ENCODE peak calls at places on chromosomes 3 and 15, in seven cellular contexts. One of them, this sample, is unnamed.
A peak's percentile ranks its signal among the peaks of the same experiment; 100 is the strongest.

GRCh38 chr15:44775923-44776322 is 39.6 kb downstream of the TRIM69 start:
- DNase-seq in left lung: no peak
- DNase-seq in hepatocyte: peak; percentile 58
- DNase-seq in HCT116: no peak
- DNase-seq in fibroblast of lung: no peak
- DNase-seq in fibroblast of mammary gland: peak; percentile 14
- DNase-seq in AG09309: no peak
- DNase-seq in this sample: peak; percentile 17

GRCh38 chr15:56869573-56869972 is 48.9 kb upstream of the TCF12 start:
- DNase-seq in fibroblast of mammary gland: peak; percentile 36
- DNase-seq in hepatocyte: peak; percentile 15
- DNase-seq in HCT116: peak; percentile 33
- DNase-seq in left lung: no peak
- DNase-seq in AG09309: no peak
- DNase-seq in fibroblast of lung: peak; percentile 34
- DNase-seq in this sample: peak; percentile 49

GRCh38 chr3:153052096-153052460 is 109.9 kb upstream of the RAP2B start:
- DNase-seq in left lung: peak; percentile 68
- DNase-seq in AG09309: peak; percentile 78
- DNase-seq in fibroblast of mammary gland: peak; percentile 92
- DNase-seq in HCT116: peak; percentile 95
- DNase-seq in hepatocyte: peak; percentile 74
- DNase-seq in fibroblast of lung: peak; percentile 90
- DNase-seq in this sample: peak; percentile 90

GRCh38 chr3:41933154-41933676 is 28.7 kb downstream of the ULK4 start:
- DNase-seq in left lung: no peak
- DNase-seq in hepatocyte: no peak
- DNase-seq in AG09309: peak; percentile 86
- DNase-seq in fibroblast of lung: peak; percentile 96
- DNase-seq in fibroblast of mammary gland: peak; percentile 73
- DNase-seq in HCT116: no peak
- DNase-seq in this sample: peak; percentile 85

GRCh38 chr3:63961891-63962290 is 49.7 kb upstream of the SCAANT1 start:
- DNase-seq in fibroblast of mammary gland: peak; percentile 59
- DNase-seq in fibroblast of lung: peak; percentile 68
- DNase-seq in hepatocyte: peak; percentile 60
- DNase-seq in AG09309: no peak
- DNase-seq in left lung: no peak
- DNase-seq in HCT116: peak; percentile 39
- DNase-seq in this sample: peak; percentile 58

GRCh38 chr15:62165029-62165792 is at the start of gene C2CD4B:
- DNase-seq in left lung: peak; percentile 45
- DNase-seq in fibroblast of mammary gland: no peak
- DNase-seq in fibroblast of lung: no peak
- DNase-seq in HCT116: no peak
- DNase-seq in AG09309: no peak
- DNase-seq in hepatocyte: peak; percentile 59
- DNase-seq in this sample: peak; percentile 80

GRCh38 chr3:162391301-162391700 is 894.7 kb downstream of the OTOL1 start:
- DNase-seq in hepatocyte: no peak
- DNase-seq in fibroblast of lung: peak; percentile 25
- DNase-seq in HCT116: no peak
- DNase-seq in fibroblast of mammary gland: peak; percentile 70
- DNase-seq in left lung: no peak
- DNase-seq in AG09309: no peak
- DNase-seq in this sample: peak; percentile 47

GRCh38 chr15:69414702-69415161 is 583 bp downstream of the KIF23 start:
- DNase-seq in fibroblast of lung: peak; percentile 89
- DNase-seq in AG09309: peak; percentile 64
- DNase-seq in fibroblast of mammary gland: peak; percentile 79
- DNase-seq in HCT116: peak; percentile 4
- DNase-seq in hepatocyte: peak; percentile 69
- DNase-seq in left lung: peak; percentile 49
- DNase-seq in this sample: peak; percentile 95

GRCh38 chr3:140152851-140153640 is 218.1 kb downstream of the CLSTN2 start:
- DNase-seq in fibroblast of lung: no peak
- DNase-seq in hepatocyte: no peak
- DNase-seq in left lung: no peak
- DNase-seq in AG09309: no peak
- DNase-seq in HCT116: no peak
- DNase-seq in fibroblast of mammary gland: no peak
- DNase-seq in this sample: no peak

GRCh38 chr3:81270603-81271371 is 490.7 kb downstream of the GBE1 start:
- DNase-seq in left lung: no peak
- DNase-seq in HCT116: no peak
- DNase-seq in AG09309: no peak
- DNase-seq in fibroblast of mammary gland: no peak
- DNase-seq in hepatocyte: peak; percentile 8
- DNase-seq in fibroblast of lung: no peak
- DNase-seq in this sample: no peak

GRCh38 chr3:167653750-167654149 is at the start of gene WDR49:
- DNase-seq in left lung: no peak
- DNase-seq in fibroblast of mammary gland: no peak
- DNase-seq in hepatocyte: no peak
- DNase-seq in fibroblast of lung: no peak
- DNase-seq in HCT116: no peak
- DNase-seq in AG09309: no peak
- DNase-seq in this sample: peak; percentile 28

GRCh38 chr3:124846189-124846588 is 41.0 kb downstream of the ITGB5 start:
- DNase-seq in HCT116: no peak
- DNase-seq in fibroblast of mammary gland: peak; percentile 92
- DNase-seq in hepatocyte: no peak
- DNase-seq in fibroblast of lung: peak; percentile 87
- DNase-seq in left lung: no peak
- DNase-seq in AG09309: peak; percentile 57
- DNase-seq in this sample: peak; percentile 92

GRCh38 chr3:134369861-134370596 is 4.2 kb downstream of the AMOTL2 start:
- DNase-seq in AG09309: no peak
- DNase-seq in hepatocyte: no peak
- DNase-seq in fibroblast of mammary gland: no peak
- DNase-seq in fibroblast of lung: no peak
- DNase-seq in HCT116: no peak
- DNase-seq in left lung: no peak
- DNase-seq in this sample: peak; percentile 43

GRCh38 chr3:34292605-34293300 is 494.3 kb downstream of the PDCD6IP start:
- DNase-seq in fibroblast of mammary gland: no peak
- DNase-seq in AG09309: no peak
- DNase-seq in HCT116: no peak
- DNase-seq in fibroblast of lung: no peak
- DNase-seq in hepatocyte: no peak
- DNase-seq in left lung: no peak
- DNase-seq in this sample: no peak

GRCh38 chr15:82789491-82789890 is 16.4 kb downstream of the FSD2 start:
- DNase-seq in fibroblast of mammary gland: no peak
- DNase-seq in hepatocyte: no peak
- DNase-seq in HCT116: no peak
- DNase-seq in fibroblast of lung: no peak
- DNase-seq in left lung: no peak
- DNase-seq in AG09309: no peak
- DNase-seq in this sample: no peak

GRCh38 chr15:99545605-99546004 is 20.2 kb upstream of the MEF2A start:
- DNase-seq in AG09309: no peak
- DNase-seq in fibroblast of lung: no peak
- DNase-seq in hepatocyte: no peak
- DNase-seq in HCT116: no peak
- DNase-seq in left lung: no peak
- DNase-seq in fibroblast of mammary gland: no peak
- DNase-seq in this sample: peak; percentile 17
- TF ChIP-seq CTCF in AG09309: no peak
- TF ChIP-seq CTCF in fibroblast of lung: no peak
- TF ChIP-seq CTCF in hepatocyte: no peak
- TF ChIP-seq CTCF in HCT116: no peak
- TF ChIP-seq CTCF in left lung: no peak
- TF ChIP-seq CTCF in fibroblast of mammary gland: no peak
- TF ChIP-seq CTCF in this sample: no peak

GRCh38 chr15:52559583-52559982 is 9.2 kb downstream of the ARPP19 start:
- DNase-seq in AG09309: no peak
- DNase-seq in fibroblast of lung: peak; percentile 60
- DNase-seq in HCT116: no peak
- DNase-seq in left lung: no peak
- DNase-seq in hepatocyte: no peak
- DNase-seq in fibroblast of mammary gland: peak; percentile 59
- DNase-seq in this sample: peak; percentile 38
- H3K4me3 ChIP-seq in AG09309: no peak overlapping the region
- H3K4me3 ChIP-seq in fibroblast of lung: no peak overlapping the region
- H3K4me3 ChIP-seq in HCT116: no peak overlapping the region
- H3K4me3 ChIP-seq in left lung: no peak overlapping the region
- H3K4me3 ChIP-seq in hepatocyte: no peak overlapping the region
- H3K4me3 ChIP-seq in fibroblast of mammary gland: no peak overlapping the region
- H3K4me3 ChIP-seq in this sample: no peak overlapping the region

GRCh38 chr3:113844622-113845222 is 6.1 kb downstream of the GRAMD1C start:
- DNase-seq in HCT116: no peak
- DNase-seq in hepatocyte: peak; percentile 43
- DNase-seq in left lung: no peak
- DNase-seq in fibroblast of lung: peak; percentile 51
- DNase-seq in fibroblast of mammary gland: peak; percentile 48
- DNase-seq in AG09309: no peak
- DNase-seq in this sample: peak; percentile 68
- TF ChIP-seq CTCF in HCT116: peak; percentile 60
- TF ChIP-seq CTCF in hepatocyte: peak; percentile 80
- TF ChIP-seq CTCF in left lung: peak; percentile 38
- TF ChIP-seq CTCF in fibroblast of lung: peak; percentile 40
- TF ChIP-seq CTCF in fibroblast of mammary gland: peak; percentile 67
- TF ChIP-seq CTCF in AG09309: peak; percentile 52
- TF ChIP-seq CTCF in this sample: peak; percentile 65

GRCh38 chr3:195003893-195004289 is 267.1 kb downstream of the XXYLT1 start:
- DNase-seq in AG09309: no peak
- DNase-seq in fibroblast of lung: no peak
- DNase-seq in HCT116: no peak
- DNase-seq in hepatocyte: no peak
- DNase-seq in fibroblast of mammary gland: no peak
- DNase-seq in left lung: no peak
- DNase-seq in this sample: no peak
- H3K4me3 ChIP-seq in AG09309: no peak overlapping the region
- H3K4me3 ChIP-seq in fibroblast of lung: no peak overlapping the region
- H3K4me3 ChIP-seq in HCT116: no peak overlapping the region
- H3K4me3 ChIP-seq in hepatocyte: no peak overlapping the region
- H3K4me3 ChIP-seq in fibroblast of mammary gland: no peak overlapping the region
- H3K4me3 ChIP-seq in left lung: no peak overlapping the region
- H3K4me3 ChIP-seq in this sample: no peak overlapping the region

GRCh38 chr3:138332472-138333073 is 2.9 kb upstream of the NME9 start:
- DNase-seq in hepatocyte: peak; percentile 26
- DNase-seq in fibroblast of lung: peak; percentile 66
- DNase-seq in HCT116: peak; percentile 39
- DNase-seq in left lung: no peak
- DNase-seq in AG09309: no peak
- DNase-seq in fibroblast of mammary gland: peak; percentile 63
- DNase-seq in this sample: peak; percentile 70
- TF ChIP-seq CTCF in hepatocyte: peak; percentile 62
- TF ChIP-seq CTCF in fibroblast of lung: peak; percentile 58
- TF ChIP-seq CTCF in HCT116: peak; percentile 54
- TF ChIP-seq CTCF in left lung: peak; percentile 54
- TF ChIP-seq CTCF in AG09309: peak; percentile 52
- TF ChIP-seq CTCF in fibroblast of mammary gland: peak; percentile 70
- TF ChIP-seq CTCF in this sample: peak; percentile 67

GRCh38 chr3:185818267-185818875 is 6.5 kb downstream of the IGF2BP2 start:
- DNase-seq in HCT116: no peak
- DNase-seq in AG09309: no peak
- DNase-seq in fibroblast of lung: no peak
- DNase-seq in left lung: no peak
- DNase-seq in hepatocyte: no peak
- DNase-seq in fibroblast of mammary gland: no peak
- DNase-seq in this sample: no peak

GRCh38 chr3:185813691-185814215 is 11.1 kb downstream of the IGF2BP2 start:
- DNase-seq in left lung: no peak
- DNase-seq in hepatocyte: no peak
- DNase-seq in HCT116: no peak
- DNase-seq in fibroblast of lung: peak; percentile 75
- DNase-seq in AG09309: no peak
- DNase-seq in fibroblast of mammary gland: peak; percentile 45
- DNase-seq in this sample: peak; percentile 71

GRCh38 chr3:185813205-185813604 is 11.6 kb downstream of the IGF2BP2 start:
- DNase-seq in HCT116: no peak
- DNase-seq in fibroblast of mammary gland: no peak
- DNase-seq in hepatocyte: no peak
- DNase-seq in fibroblast of lung: peak; percentile 70
- DNase-seq in left lung: no peak
- DNase-seq in AG09309: no peak
- DNase-seq in this sample: no peak

GRCh38 chr3:185820973-185821758 is 3.7 kb downstream of the IGF2BP2 start:
- DNase-seq in left lung: no peak
- DNase-seq in fibroblast of lung: peak; percentile 92
- DNase-seq in AG09309: peak; percentile 67
- DNase-seq in fibroblast of mammary gland: peak; percentile 92
- DNase-seq in hepatocyte: peak; percentile 32
- DNase-seq in HCT116: no peak
- DNase-seq in this sample: peak; percentile 89

DNA sequence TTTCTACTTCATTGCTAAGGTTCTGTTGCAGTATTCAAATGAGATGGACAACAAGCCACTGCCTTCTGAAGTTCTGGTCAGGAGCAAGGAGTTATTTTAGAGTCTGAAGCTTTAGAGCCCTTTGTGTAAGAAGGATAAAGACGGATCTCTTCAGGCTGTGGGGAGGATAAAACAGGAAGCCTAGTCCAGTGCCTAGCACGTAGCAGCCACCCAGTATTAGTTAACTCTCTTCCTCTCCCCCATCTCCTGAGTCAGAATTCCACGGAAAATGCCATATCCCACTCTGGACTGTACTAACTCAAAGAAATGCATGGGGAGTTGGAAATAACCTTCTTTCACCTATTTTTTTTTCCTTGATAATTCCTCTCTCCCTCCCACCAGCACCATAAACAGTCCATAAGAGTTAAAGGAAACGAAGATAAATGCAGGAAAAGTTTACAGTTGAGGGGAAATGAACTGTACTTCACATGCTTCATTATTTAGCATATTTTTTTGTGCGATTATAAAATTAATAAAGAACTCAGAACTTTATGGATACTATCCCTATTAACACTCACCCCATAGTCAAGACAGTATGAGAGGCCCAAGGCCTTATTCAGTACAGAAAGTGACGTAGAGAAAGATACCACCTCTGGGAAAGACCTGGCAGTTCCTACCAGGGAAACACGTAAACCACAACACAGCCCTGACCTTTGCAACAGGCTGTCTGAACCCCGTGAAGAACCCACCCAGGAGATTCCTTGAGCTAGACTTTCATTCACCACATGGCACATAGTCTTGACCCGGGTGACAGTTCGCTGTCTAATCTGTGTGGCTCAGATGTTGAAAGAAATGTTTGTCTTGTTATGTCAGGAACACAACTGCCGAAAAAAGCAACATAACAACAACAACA is 9.2 kb downstream of the IGF2BP2 start:
- DNase-seq in HCT116: no peak
- DNase-seq in left lung: no peak
- DNase-seq in fibroblast of lung: peak; percentile 33
- DNase-seq in AG09309: no peak
- DNase-seq in fibroblast of mammary gland: no peak
- DNase-seq in hepatocyte: no peak
- DNase-seq in this sample: peak; percentile 62
- H3K4me3 ChIP-seq in HCT116: no peak overlapping the region
- H3K4me3 ChIP-seq in left lung: no peak overlapping the region
- H3K4me3 ChIP-seq in fibroblast of lung: no peak overlapping the region
- H3K4me3 ChIP-seq in AG09309: no peak overlapping the region
- H3K4me3 ChIP-seq in fibroblast of mammary gland: no peak overlapping the region
- H3K4me3 ChIP-seq in hepatocyte: no peak overlapping the region
- H3K4me3 ChIP-seq in this sample: no peak overlapping the region

This sample was measured in fibroblast of pulmonary artery.